ENCODE peak calls at places on chromosomes 3 and 15, in seven cellular contexts. X is Karpas-422; C is tibial nerve; E is tibial artery; J is neural progenitor cell; I is SK-N-SH; D is effector memory CD4-positive, alpha-beta T cell. G is an unnamed sample. For H3K4me1, the result is how much of the 10 kb centered on the place peaks cover.

GRCh38 chr15:69729167-69729748 is 276.6 kb downstream of the RPLP1 start:
- DNase-seq in J (peak), E (no peak), C (peak), I (peak), D (peak), X (peak), G (peak)

GRCh38 chr15:26298666-26299065 is 435.5 kb upstream of the ATP10A start:
- DNase-seq in I (no peak), D (no peak), X (no peak), E (no peak), J (no peak), C (no peak), G (no peak)

GRCh38 chr15:64693134-64693533 is 82.3 kb downstream of the RBPMS2 start:
- DNase-seq in J (no peak), I (no peak), D (no peak), E (peak), C (peak), X (no peak), G (peak)

GRCh38 chr15:72460393-72460792 is 13.7 kb upstream of the ARIH1 start:
- DNase-seq in X (no peak), C (no peak), E (no peak), J (no peak), I (no peak), D (no peak), G (no peak)

GRCh38 chr15:71596672-71597071 is 213.7 kb upstream of the NR2E3 start:
- DNase-seq in D (no peak), I (no peak), J (no peak), E (peak), C (peak), X (no peak), G (peak)

GRCh38 chr3:110808630-110809029 is 263.0 kb upstream of the NECTIN3 start:
- DNase-seq in C (no peak), J (no peak), E (no peak), I (no peak), D (no peak), X (no peak), G (no peak)

GRCh38 chr3:5120446-5120845 is 1.6 kb upstream of the ARL8B start:
- DNase-seq in E (no peak), X (no peak), C (no peak), J (no peak), I (no peak), D (no peak), G (no peak)

GRCh38 chr3:64214697-64215018 is 10.6 kb downstream of the PRICKLE2 start:
- DNase-seq in J (no peak), X (no peak), C (peak), E (no peak), I (no peak), D (no peak), G (no peak)

GRCh38 chr3:187946031-187946691 is 200.9 kb upstream of the BCL6 start:
- DNase-seq in X (peak), J (no peak), I (no peak), D (no peak), C (no peak), E (no peak), G (no peak)

GRCh38 chr3:47583320-47584075 is 4.8 kb upstream of the CSPG5 start:
- DNase-seq in E (no peak), J (no peak), I (no peak), C (no peak), D (no peak), X (no peak), G (peak)

GRCh38 chr15:49151831-49152230 is 3.6 kb downstream of the COPS2 start:
- DNase-seq in X (no peak), D (no peak), E (no peak), J (no peak), I (no peak), C (no peak), G (no peak)
- H3K4me1 ChIP-seq in X (half or more), D (under half), E (half or more), J (under half), I (under half), C (under half), G (under half)

GRCh38 chr15:100920516-100921135 is 1.5 kb downstream of the LRRK1 start:
- DNase-seq in J (peak), E (no peak), I (no peak), C (no peak), D (no peak), X (peak), G (no peak)
- H3K4me3 ChIP-seq in J (no peak), E (peak), I (no peak), C (no peak), D (no peak), X (peak), G (no peak)

GRCh38 chr3:185766645-185767323 is 58.1 kb downstream of the IGF2BP2 start:
- DNase-seq in D (no peak), X (no peak), I (no peak), C (no peak), J (no peak), E (no peak), G (no peak)
- H3K27ac ChIP-seq in D (no peak), X (no peak), I (no peak), C (no peak), J (no peak), E (no peak), G (no peak)

GRCh38 chr3:44132593-44132992 is 109.1 kb upstream of the TOPAZ1 start:
- DNase-seq in I (no peak), D (no peak), C (no peak), J (no peak), X (no peak), E (no peak), G (no peak)

GRCh38 chr3:44128057-44128775 is 113.5 kb upstream of the TOPAZ1 start:
- DNase-seq in E (no peak), X (no peak), C (no peak), D (no peak), J (peak), I (no peak), G (no peak)

GRCh38 chr3:44132061-44132460 is 109.6 kb upstream of the TOPAZ1 start:
- DNase-seq in J (no peak), X (no peak), D (no peak), I (no peak), C (no peak), E (no peak), G (no peak)

GRCh38 chr3:44125882-44126281 is 115.8 kb upstream of the TOPAZ1 start:
- DNase-seq in J (no peak), C (no peak), D (no peak), X (no peak), I (no peak), E (no peak), G (no peak)

DNA sequence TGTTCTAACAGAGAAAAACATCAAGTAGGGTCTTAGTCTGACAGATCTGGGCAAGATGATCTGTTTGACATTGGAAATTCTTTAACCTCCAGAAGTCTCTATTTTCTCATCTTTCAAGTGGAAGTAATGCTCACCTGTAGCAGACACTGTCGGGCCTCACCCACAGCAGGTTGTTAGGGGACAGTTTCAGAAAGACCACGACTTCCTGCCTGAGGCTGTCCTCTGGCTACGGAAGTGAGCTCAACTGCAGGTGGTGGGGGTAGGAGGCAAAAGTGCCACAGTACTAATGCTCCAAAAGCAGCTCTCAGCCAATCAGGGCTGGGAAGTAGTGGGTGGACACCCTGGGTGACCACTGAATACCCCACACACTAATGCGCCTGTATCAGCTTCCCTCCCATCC is 111.4 kb upstream of the TOPAZ1 start:
- DNase-seq in J (no peak), X (no peak), E (no peak), I (no peak), D (no peak), C (no peak), G (no peak)
- H3K4me1 ChIP-seq in J (under half), X (under half), E (under half), I (under half), D (under half), C (under half), G (under half)